ENCODE peak calls at places on chromosomes 4 and X, in eight cellular contexts. P, W, S, R, F, B, N and J are unnamed samples.

GRCh38 chrX:105190252-105190853 is 30.1 kb downstream of the TEX13A start:
- DNase-seq in N (no peak), F (no peak), B (no peak), W (no peak), R (peak; percentile 50), P (peak; percentile 6), S (no peak), J (no peak)

GRCh38 chr4:121041307-121042090 is 30.8 kb downstream of the NDNF start:
- DNase-seq in R (no peak), F (no peak), P (no peak), W (no peak), S (no peak), B (no peak), N (peak; percentile 6), J (no peak)

GRCh38 chr4:56689661-56690060 is 8.6 kb upstream of the HOPX start:
- DNase-seq in P (no peak), S (no peak), B (no peak), W (no peak), N (no peak), F (no peak), R (no peak), J (no peak)

GRCh38 chrX:48045410-48046311 is 25.8 kb downstream of the ZNF630 start:
- DNase-seq in W (no peak), S (no peak), P (peak; percentile 77), N (no peak), B (peak; percentile 74), F (no peak), R (peak; percentile 40), J (no peak)

GRCh38 chr4:142406051-142406549 is 440.0 kb downstream of the INPP4B start:
- DNase-seq in P (no peak), R (peak; percentile 4), W (no peak), B (no peak), S (no peak), N (no peak), F (no peak), J (no peak)

GRCh38 chr4:159979351-159979750 is 876.5 kb downstream of the RAPGEF2 start:
- DNase-seq in R (no peak), S (no peak), N (no peak), F (no peak), W (no peak), P (no peak), B (no peak), J (no peak)

GRCh38 chrX:17744896-17745523 is 7.7 kb downstream of the SCML1 start:
- DNase-seq in N (no peak), R (no peak), B (no peak), S (no peak), F (no peak), P (no peak), W (no peak), J (no peak)

GRCh38 chr4:23028875-23029274 is 336.1 kb downstream of the GBA3 start:
- DNase-seq in F (no peak), R (no peak), W (no peak), N (no peak), B (no peak), P (no peak), S (no peak), J (no peak)

GRCh38 chrX:65601126-65601525 is 66.3 kb upstream of the MSN start:
- DNase-seq in B (no peak), N (no peak), F (no peak), P (no peak), R (no peak), W (no peak), S (no peak), J (no peak)

GRCh38 chrX:65600106-65600505 is 65.5 kb upstream of the LAS1L start:
- DNase-seq in R (no peak), N (no peak), P (no peak), F (no peak), S (no peak), B (no peak), W (no peak), J (no peak)

GRCh38 chrX:65598559-65599147 is 64.1 kb upstream of the LAS1L start:
- DNase-seq in P (no peak), F (no peak), N (no peak), B (no peak), W (no peak), R (no peak), S (no peak), J (no peak)

GRCh38 chrX:65596270-65596669 is 61.7 kb upstream of the LAS1L start:
- DNase-seq in R (no peak), B (no peak), W (peak; percentile 41), P (peak; percentile 49), S (no peak), N (no peak), F (no peak), J (no peak)

DNA sequence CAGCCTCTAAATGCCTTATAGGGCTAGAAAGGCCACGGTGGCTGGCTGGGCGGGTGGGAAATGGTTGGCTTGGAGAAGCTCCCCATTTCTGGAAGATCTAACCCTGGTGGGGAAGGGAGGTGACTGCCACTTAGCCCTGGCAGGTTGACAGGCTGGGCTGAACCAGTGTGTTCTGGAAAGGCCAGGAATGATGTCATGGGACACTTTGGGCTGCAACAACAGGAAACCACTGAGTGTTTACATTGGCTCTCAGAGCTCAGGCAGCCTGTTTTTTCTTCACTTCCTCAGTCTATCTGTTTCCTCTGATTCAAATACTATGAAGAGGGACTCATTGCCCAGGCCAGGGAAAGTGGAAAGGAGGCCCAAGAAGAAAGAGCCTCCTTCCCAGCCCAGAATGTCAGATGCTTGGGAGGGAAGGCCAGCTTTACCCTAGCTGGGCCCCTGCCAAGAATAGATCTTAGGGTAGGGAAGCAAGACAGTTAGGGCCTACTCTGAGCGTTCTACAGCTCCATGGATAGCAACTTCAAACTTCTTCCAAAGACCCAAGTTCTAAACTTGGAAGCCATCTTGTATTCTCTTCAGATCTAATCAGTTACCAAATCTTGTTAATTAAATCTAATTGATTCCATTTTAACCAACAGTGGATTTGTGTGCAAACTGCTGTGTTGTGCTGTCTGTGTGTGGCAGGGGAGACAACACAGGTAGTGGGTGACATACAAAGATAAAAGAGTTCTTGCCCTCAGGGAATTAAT is 65.7 kb upstream of the MSN start:
- DNase-seq in R (peak; percentile 34), W (peak; percentile 34), S (peak; percentile 88), F (peak; percentile 80), B (peak; percentile 64), N (no peak), P (peak; percentile 88), J (no peak)
- H3K4me3 ChIP-seq in R (no peak overlapping the region), W (peak overlapping the region; percentile 11), S (no peak overlapping the region), F (no peak overlapping the region), B (no peak overlapping the region), N (no peak overlapping the region), P (no peak overlapping the region), J (no peak overlapping the region)

GRCh38 chr4:3515646-3516045 is 16.6 kb downstream of the LRPAP1 start:
- DNase-seq in W (no peak), B (no peak), R (no peak), N (no peak), F (no peak), P (no peak), S (peak; percentile 31), J (peak; percentile 82)

GRCh38 chr4:3514806-3515421 is 17.3 kb downstream of the LRPAP1 start:
- DNase-seq in N (no peak), W (no peak), F (no peak), P (no peak), S (peak; percentile 53), B (no peak), R (no peak), J (peak; percentile 94)

GRCh38 chr4:3512719-3513118 is 19.5 kb downstream of the LRPAP1 start:
- DNase-seq in W (no peak), P (no peak), N (no peak), B (no peak), R (no peak), S (peak; percentile 52), F (no peak), J (no peak)

GRCh38 chr4:3513807-3514206 is 18.4 kb downstream of the LRPAP1 start:
- DNase-seq in P (no peak), R (no peak), F (no peak), B (no peak), N (no peak), S (peak; percentile 48), W (no peak), J (no peak)

DNA sequence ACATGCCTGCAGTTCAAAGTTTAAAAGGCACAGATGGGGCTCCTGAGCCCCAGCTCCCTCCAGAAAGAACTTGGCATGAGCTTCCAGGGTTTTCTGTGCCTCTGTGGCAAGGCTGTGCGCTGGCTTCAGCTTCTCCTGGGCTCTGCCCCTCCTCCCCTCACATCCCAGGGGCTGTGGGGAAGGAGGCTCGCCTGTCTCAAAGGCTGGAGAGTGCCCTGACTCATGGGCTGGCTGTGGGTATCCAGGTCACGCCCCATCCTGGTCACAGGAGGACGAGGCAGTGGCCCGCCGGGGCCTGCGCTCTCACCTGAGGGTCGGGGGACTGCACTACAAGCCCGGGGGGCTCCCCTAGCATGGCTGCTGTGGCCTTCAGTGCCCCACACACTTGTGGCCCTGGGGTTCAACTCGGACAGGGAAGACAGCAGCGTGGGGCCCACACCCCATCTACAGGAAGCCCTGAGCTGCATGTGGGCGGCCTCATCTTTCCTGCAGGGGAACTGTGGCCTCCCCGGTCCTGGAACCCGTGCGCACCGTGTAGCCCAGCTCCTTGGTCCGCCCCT is 17.9 kb downstream of the LRPAP1 start:
- DNase-seq in S (peak; percentile 38), W (no peak), N (no peak), B (no peak), P (no peak), R (no peak), F (no peak), J (no peak)
- H3K36me3 ChIP-seq in S (peaks cover 6% of the 10 kb centered on the region), W (peaks cover 16% of the 10 kb centered on the region), N (peaks cover 93% of the 10 kb centered on the region), B (no peaks in the 10 kb centered on the region), P (peaks cover 64% of the 10 kb centered on the region), R (no peaks in the 10 kb centered on the region), F (peaks cover 100% of the 10 kb centered on the region), J (peaks cover 23% of the 10 kb centered on the region)

DNA sequence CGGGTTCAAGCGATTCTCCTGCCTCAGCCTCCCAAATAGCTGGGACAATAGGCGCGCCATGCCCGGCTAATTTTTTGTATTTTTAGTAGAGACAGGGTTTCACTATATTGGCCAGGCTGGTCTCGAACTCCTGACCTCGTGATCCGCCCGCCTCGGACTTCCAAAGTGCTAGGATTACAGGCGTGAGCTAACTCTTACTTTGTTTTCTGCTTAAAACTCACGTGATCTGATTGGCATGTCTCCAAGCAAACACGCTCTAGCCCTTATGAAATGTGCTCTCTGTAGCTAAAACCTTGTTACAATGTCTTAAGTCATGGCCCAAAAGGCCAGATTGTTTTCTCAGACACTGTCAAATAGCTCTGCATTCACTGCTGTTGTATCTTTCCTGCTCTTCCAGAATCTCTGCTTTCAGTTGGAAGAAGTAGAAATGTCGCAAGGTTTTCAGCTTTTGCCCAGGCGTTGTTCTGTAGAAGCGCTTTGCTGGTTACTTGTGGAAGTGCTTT is 39.7 kb upstream of the OGT start:
- DNase-seq in B (peak; percentile 30), W (no peak), R (no peak), F (peak; percentile 34), S (peak; percentile 51), N (no peak), P (no peak), J (no peak)
- H3K4me3 ChIP-seq in B (peak overlapping the region; percentile 47), W (no peak overlapping the region), R (no peak overlapping the region), F (peak overlapping the region; percentile 57), S (peak overlapping the region; percentile 70), N (no peak overlapping the region), P (no peak overlapping the region), J (no peak overlapping the region)

DNA sequence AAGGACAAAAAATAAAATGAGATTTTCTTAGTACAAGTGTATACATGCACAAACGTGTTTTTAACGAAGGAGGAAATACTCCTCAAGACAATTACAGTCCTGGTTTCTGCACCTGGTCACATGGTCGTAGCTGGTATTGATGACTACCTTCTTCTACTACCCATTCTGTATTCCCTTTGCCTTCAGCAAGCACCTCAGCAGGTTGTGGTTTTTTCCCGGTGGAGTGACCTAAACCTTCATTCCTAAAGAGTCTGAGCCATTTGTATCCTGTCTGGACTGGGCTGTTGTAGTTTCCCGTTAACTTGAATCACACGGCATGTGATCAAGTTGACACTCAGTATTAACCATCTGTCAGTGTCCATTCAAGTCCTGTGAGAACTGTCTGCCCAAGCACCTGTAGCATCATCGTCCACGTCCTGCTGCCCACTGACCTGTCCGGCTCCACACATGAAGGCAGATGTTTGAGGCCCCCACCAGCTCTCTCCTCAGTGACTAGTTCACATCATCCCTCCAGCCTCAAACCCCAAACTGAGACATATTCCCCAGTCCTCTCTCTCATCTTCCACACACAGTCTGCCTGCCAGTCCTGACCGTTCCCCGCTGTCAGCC is 31.1 kb upstream of the TBC1D14 start:
- DNase-seq in R (no peak), F (no peak), W (no peak), B (no peak), S (no peak), P (no peak), N (no peak), J (no peak)
- H3K36me3 ChIP-seq in R (no peaks in the 10 kb centered on the region), F (peaks cover 97% of the 10 kb centered on the region), W (peaks cover 54% of the 10 kb centered on the region), B (no peaks in the 10 kb centered on the region), S (peaks cover 14% of the 10 kb centered on the region), P (peaks cover 55% of the 10 kb centered on the region), N (peaks cover 82% of the 10 kb centered on the region), J (peaks cover 15% of the 10 kb centered on the region)